ENCODE peak calls at places on chromosomes 16 and 17, in seven cellular contexts. D, Z, X, C, B, V and S are unnamed samples.

GRCh38 chr17:38465420-38466345 is 37.4 kb downstream of the ARHGAP23 start:
- DNase-seq in D (no peak), Z (no peak), X (peak), C (peak), B (no peak), V (peak), S (no peak)

GRCh38 chr17:75024686-75025397 is 12.4 kb downstream of the MRPL58 start:
- DNase-seq in D (no peak), Z (no peak), X (no peak), C (no peak), B (no peak), V (no peak), S (no peak)

GRCh38 chr16:4409081-4409932 is 7.1 kb downstream of the CORO7 start:
- DNase-seq in D (no peak), Z (no peak), X (no peak), C (no peak), B (no peak), V (no peak), S (no peak)

GRCh38 chr16:27951752-27952151 is 111.8 kb downstream of the GSG1L start:
- DNase-seq in D (no peak), Z (no peak), X (no peak), C (no peak), B (no peak), V (peak), S (no peak)

GRCh38 chr17:7885357-7886226 is 3.0 kb upstream of the CHD3 start:
- DNase-seq in D (peak), Z (peak), X (no peak), C (no peak), B (peak), V (peak), S (no peak)

GRCh38 chr17:65057520-65058075 is 1.1 kb upstream of the GNA13 start:
- DNase-seq in D (no peak), Z (no peak), X (no peak), C (no peak), B (no peak), V (no peak), S (peak)

GRCh38 chr16:86991679-86992078 is 325.5 kb downstream of the C16orf95 start:
- DNase-seq in D (peak), Z (no peak), X (no peak), C (no peak), B (peak), V (no peak), S (no peak)

GRCh38 chr17:62597920-62598319 is 29.6 kb upstream of the MRC2 start:
- DNase-seq in D (peak), Z (no peak), X (no peak), C (peak), B (no peak), V (peak), S (no peak)

GRCh38 chr17:57349533-57350227 is 93.4 kb downstream of the MSI2 start:
- DNase-seq in D (no peak), Z (no peak), X (no peak), C (no peak), B (no peak), V (no peak), S (no peak)

GRCh38 chr16:200388-200787 is 20.1 kb downstream of the HBQ1 start:
- DNase-seq in D (no peak), Z (no peak), X (no peak), C (peak), B (peak), V (peak), S (peak)

GRCh38 chr16:11966173-11966572 is 1.2 kb downstream of the TNFRSF17 start:
- DNase-seq in D (no peak), Z (no peak), X (no peak), C (no peak), B (no peak), V (no peak), S (no peak)

GRCh38 chr16:66405057-66405783 is 21.9 kb upstream of the BEAN1 start:
- DNase-seq in D (no peak), Z (no peak), X (no peak), C (no peak), B (no peak), V (no peak), S (no peak)

GRCh38 chr16:66406534-66407368 is 20.3 kb upstream of the BEAN1 start:
- DNase-seq in D (peak), Z (peak), X (peak), C (no peak), B (peak), V (peak), S (no peak)

GRCh38 chr16:66412182-66412581 is 14.9 kb upstream of the BEAN1 start:
- DNase-seq in D (no peak), Z (no peak), X (no peak), C (no peak), B (no peak), V (no peak), S (no peak)

GRCh38 chr16:66408181-66409048 is 18.7 kb upstream of the BEAN1 start:
- DNase-seq in D (peak), Z (peak), X (peak), C (no peak), B (peak), V (peak), S (peak)

GRCh38 chr16:66409156-66409555 is 17.9 kb upstream of the BEAN1 start:
- DNase-seq in D (peak), Z (no peak), X (peak), C (no peak), B (peak), V (peak), S (peak)
- TF ChIP-seq CTCF in D (no peak), Z (no peak), X (no peak), C (no peak), B (no peak), V (no peak), S (no peak)

GRCh38 chr17:77143306-77143705 is 2.5 kb downstream of the SEC14L1 start:
- DNase-seq in D (no peak), Z (no peak), X (no peak), C (no peak), B (no peak), V (no peak), S (no peak)
- H3K4me3 ChIP-seq in D (no peak), Z (no peak), X (peak), C (no peak), B (no peak), V (no peak), S (peak)

GRCh38 chr17:78561166-78561565 is 16.0 kb downstream of the DNAH17 start:
- DNase-seq in D (no peak), Z (no peak), X (no peak), C (no peak), B (no peak), V (no peak), S (no peak)

GRCh38 chr17:78558181-78558850 is 18.9 kb downstream of the DNAH17 start:
- DNase-seq in D (peak), Z (peak), X (no peak), C (no peak), B (peak), V (peak), S (no peak)

GRCh38 chr17:78559024-78559423 is 18.2 kb downstream of the DNAH17 start:
- DNase-seq in D (no peak), Z (no peak), X (no peak), C (no peak), B (no peak), V (no peak), S (no peak)

GRCh38 chr17:78560731-78561130 is 16.5 kb downstream of the DNAH17 start:
- DNase-seq in D (no peak), Z (no peak), X (no peak), C (no peak), B (no peak), V (no peak), S (no peak)

GRCh38 chr17:78559749-78560368 is 17.3 kb downstream of the DNAH17 start:
- DNase-seq in D (no peak), Z (no peak), X (no peak), C (no peak), B (no peak), V (no peak), S (no peak)
- TF ChIP-seq CTCF in D (no peak), Z (no peak), X (no peak), C (no peak), B (peak), V (no peak), S (peak)

GRCh38 chr17:28118362-28118761 is 75.9 kb downstream of the NLK start:
- DNase-seq in D (no peak), Z (peak), X (no peak), C (no peak), B (no peak), V (no peak), S (no peak)
- H3K4me3 ChIP-seq in D (no peak), Z (no peak), X (no peak), C (no peak), B (no peak), V (no peak), S (no peak)

GRCh38 chr16:2983706-2984136 is 3.5 kb upstream of the PKMYT1 start:
- DNase-seq in D (peak), Z (peak), X (peak), C (peak), B (peak), V (peak), S (no peak)
- TF ChIP-seq CTCF in D (peak), Z (peak), X (peak), C (peak), B (peak), V (peak), S (peak)